ENCODE peak calls at places on chromosomes 1 and 21, in ten cellular contexts. Z is fibroblast of lung; E is PC-9; U is ovary; G is Peyer's patch; B is suprapubic skin; J is CD8-positive, alpha-beta T cell; A is GM23338; V is endodermal cell; S is lower lobe of right lung. Y is an unnamed sample. For H3K4me1, the result is how much of the 10 kb centered on the place peaks cover.

GRCh38 chr1:234631721-234632125 is 21.7 kb upstream of the IRF2BP2 start:
- DNase-seq in U (no peak), V (no peak), S (no peak), G (no peak), E (peak), Z (peak), B (no peak), J (no peak), A (no peak), Y (no peak)

GRCh38 chr1:161706116-161706482 is 930 bp upstream of the FCRLA start:
- DNase-seq in E (no peak), G (no peak), J (no peak), B (no peak), U (no peak), A (no peak), Z (peak), V (no peak), S (no peak), Y (no peak)

GRCh38 chr21:42798106-42798505 is 81.2 kb downstream of the WDR4 start:
- DNase-seq in U (no peak), J (no peak), V (no peak), E (no peak), S (no peak), Z (no peak), A (no peak), B (no peak), G (peak), Y (no peak)

GRCh38 chr1:162019006-162019405 is 4.7 kb downstream of the OLFML2B start:
- DNase-seq in J (no peak), G (no peak), E (no peak), A (no peak), S (no peak), U (no peak), B (no peak), V (no peak), Z (peak), Y (no peak)

GRCh38 chr1:18734461-18735368 is 104.1 kb downstream of the PAX7 start:
- DNase-seq in G (no peak), E (no peak), J (no peak), U (no peak), V (peak), B (no peak), S (no peak), A (no peak), Z (no peak), Y (no peak)

GRCh38 chr21:18370292-18370691 is 33.3 kb downstream of the TMPRSS15 start:
- DNase-seq in V (no peak), U (no peak), Z (no peak), J (no peak), A (no peak), B (no peak), S (no peak), E (no peak), G (no peak), Y (no peak)

GRCh38 chr1:110067957-110068645 is 2.4 kb downstream of the ALX3 start:
- DNase-seq in V (peak), B (no peak), U (no peak), Z (no peak), S (no peak), E (no peak), A (peak), G (no peak), J (no peak), Y (no peak)

GRCh38 chr1:107244734-107245495 is 104.1 kb downstream of the NTNG1 start:
- DNase-seq in A (no peak), Z (peak), S (no peak), J (no peak), E (no peak), U (no peak), B (no peak), V (no peak), G (no peak), Y (no peak)

GRCh38 chr1:41448831-41449230 is 35.7 kb downstream of the EDN2 start:
- DNase-seq in S (no peak), Z (no peak), V (no peak), U (no peak), E (no peak), J (no peak), G (no peak), A (no peak), B (no peak), Y (no peak)

GRCh38 chr1:40630488-40631223 is 34.8 kb downstream of the RIMS3 start:
- DNase-seq in G (peak), S (no peak), B (no peak), E (no peak), U (no peak), J (peak), A (peak), V (peak), Z (no peak), Y (no peak)

GRCh38 chr1:70485624-70486023 is 74.6 kb downstream of the CTH start:
- DNase-seq in E (no peak), V (no peak), Z (no peak), G (no peak), J (no peak), B (no peak), S (no peak), A (no peak), U (no peak), Y (no peak)

GRCh38 chr1:29674625-29675326 is 438.5 kb downstream of the PTPRU start:
- DNase-seq in S (no peak), E (no peak), B (peak), A (no peak), G (peak), U (no peak), V (peak), J (peak), Z (no peak), Y (no peak)

GRCh38 chr1:33272930-33273329 is 16.6 kb downstream of the ZNF362 start:
- DNase-seq in V (no peak), E (no peak), Z (no peak), J (no peak), A (no peak), G (no peak), B (peak), U (no peak), S (no peak), Y (peak)

GRCh38 chr1:231951399-231951798 is 324.8 kb downstream of the DISC1 start:
- DNase-seq in U (no peak), J (no peak), S (no peak), E (no peak), Z (peak), A (no peak), V (no peak), G (no peak), B (no peak), Y (no peak)

GRCh38 chr1:160354388-160354985 is 11.3 kb downstream of the NCSTN start:
- DNase-seq in A (peak), B (no peak), V (peak), Z (peak), U (no peak), J (no peak), E (peak), G (peak), S (no peak), Y (no peak)

GRCh38 chr1:8706995-8707396 is 110.4 kb downstream of the RERE start:
- DNase-seq in A (peak), V (no peak), J (no peak), E (no peak), S (no peak), Z (peak), G (no peak), B (no peak), U (no peak), Y (no peak)

GRCh38 chr1:54356680-54357147 is 49.5 kb downstream of the SSBP3 start:
- DNase-seq in A (no peak), E (no peak), B (no peak), J (peak), V (no peak), S (no peak), G (no peak), Z (no peak), U (no peak), Y (no peak)

GRCh38 chr1:7373251-7373650 is 397.8 kb upstream of the VAMP3 start:
- DNase-seq in J (no peak), E (no peak), V (peak), S (no peak), B (peak), A (no peak), U (no peak), Z (no peak), G (peak), Y (no peak)

GRCh38 chr1:47411441-47411840 is 4.6 kb upstream of the FOXE3 start:
- DNase-seq in J (no peak), E (no peak), Z (no peak), G (no peak), A (no peak), S (no peak), V (no peak), U (no peak), B (no peak), Y (no peak)

GRCh38 chr1:2645143-2645542 is 12.3 kb upstream of the MMEL1 start:
- DNase-seq in E (no peak), A (no peak), U (no peak), V (no peak), S (peak), G (peak), J (no peak), B (no peak), Z (no peak), Y (peak)

GRCh38 chr1:109161836-109162606 is 48.1 kb downstream of the ELAPOR1 start:
- DNase-seq in A (peak), B (no peak), Z (peak), E (peak), J (peak), V (no peak), G (peak), U (no peak), S (peak), Y (no peak)

GRCh38 chr1:159197767-159198557 is 6.7 kb upstream of the ACKR1 start:
- DNase-seq in S (peak), Z (peak), U (no peak), E (no peak), V (peak), B (no peak), G (peak), A (peak), J (peak), Y (no peak)

GRCh38 chr1:1889847-1890505 is 911 bp downstream of the GNB1 start:
- DNase-seq in E (no peak), B (no peak), G (peak), V (peak), J (peak), S (peak), A (peak), U (peak), Z (peak), Y (peak)

GRCh38 chr1:164565356-164565755 is 6.4 kb downstream of the PBX1 start:
- DNase-seq in Z (peak), U (no peak), A (peak), J (no peak), G (no peak), E (no peak), B (no peak), S (no peak), V (no peak), Y (no peak)

GRCh38 chr1:229629251-229629650 is 3.2 kb downstream of the URB2 start:
- DNase-seq in V (no peak), U (no peak), J (no peak), S (no peak), A (no peak), B (no peak), E (no peak), G (no peak), Z (peak), Y (no peak)

GRCh38 chr1:167500283-167500860 is 18.0 kb downstream of the CD247 start:
- DNase-seq in V (no peak), J (peak), B (no peak), Z (no peak), U (no peak), A (no peak), E (no peak), G (no peak), S (no peak), Y (no peak)

DNA sequence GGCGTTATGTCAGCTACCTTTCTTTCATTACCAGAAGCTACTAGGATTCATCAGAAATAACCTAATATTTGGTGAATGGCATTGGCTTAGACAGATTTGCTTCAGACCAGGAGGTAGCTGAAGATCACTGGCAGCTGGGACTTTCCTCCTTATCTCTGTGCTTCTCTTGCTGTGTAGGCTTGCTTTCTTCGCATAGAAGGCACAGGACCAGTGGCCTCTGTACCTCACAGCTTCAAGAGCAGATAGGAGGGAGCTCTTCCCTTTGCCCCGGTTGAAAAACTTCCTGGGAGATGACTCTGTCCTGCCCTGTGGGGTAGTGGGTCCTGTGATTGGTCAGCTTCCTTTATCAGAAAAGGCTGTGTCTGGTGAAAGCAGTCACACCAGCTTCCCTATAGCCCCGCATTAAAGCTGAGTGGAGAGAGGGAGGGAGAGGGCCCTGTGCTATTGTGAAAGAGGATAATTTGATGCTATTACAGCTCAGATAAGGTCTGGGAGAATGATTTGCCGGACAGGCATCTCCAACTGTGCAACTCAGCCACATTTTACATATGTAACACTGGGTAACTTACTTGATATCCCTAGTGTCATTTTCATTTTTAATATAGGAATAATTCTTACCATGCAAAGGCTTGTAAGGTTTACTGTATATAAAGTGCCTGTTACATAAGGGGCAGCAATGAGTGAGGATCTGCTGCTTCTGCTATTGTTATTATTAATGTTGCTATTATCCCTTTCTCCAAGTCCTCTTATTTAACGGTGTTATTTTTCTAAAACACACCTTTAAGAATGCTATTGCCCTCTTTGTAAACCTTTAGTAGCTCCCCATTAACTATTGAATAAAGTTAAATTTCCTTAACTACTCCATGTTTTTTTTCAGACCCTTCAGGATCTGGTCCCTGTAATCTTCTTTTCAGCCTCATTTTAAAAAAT is 31.6 kb downstream of the OSBPL9 start:
- DNase-seq in E (peak), G (peak), V (peak), Z (peak), U (no peak), A (peak), S (no peak), J (no peak), B (no peak), Y (no peak)
- H3K4me1 ChIP-seq in E (half or more), G (under half), V (under half), Z (under half), U (under half), A (under half), S (under half), J (under half), B (under half), Y (under half)

DNA sequence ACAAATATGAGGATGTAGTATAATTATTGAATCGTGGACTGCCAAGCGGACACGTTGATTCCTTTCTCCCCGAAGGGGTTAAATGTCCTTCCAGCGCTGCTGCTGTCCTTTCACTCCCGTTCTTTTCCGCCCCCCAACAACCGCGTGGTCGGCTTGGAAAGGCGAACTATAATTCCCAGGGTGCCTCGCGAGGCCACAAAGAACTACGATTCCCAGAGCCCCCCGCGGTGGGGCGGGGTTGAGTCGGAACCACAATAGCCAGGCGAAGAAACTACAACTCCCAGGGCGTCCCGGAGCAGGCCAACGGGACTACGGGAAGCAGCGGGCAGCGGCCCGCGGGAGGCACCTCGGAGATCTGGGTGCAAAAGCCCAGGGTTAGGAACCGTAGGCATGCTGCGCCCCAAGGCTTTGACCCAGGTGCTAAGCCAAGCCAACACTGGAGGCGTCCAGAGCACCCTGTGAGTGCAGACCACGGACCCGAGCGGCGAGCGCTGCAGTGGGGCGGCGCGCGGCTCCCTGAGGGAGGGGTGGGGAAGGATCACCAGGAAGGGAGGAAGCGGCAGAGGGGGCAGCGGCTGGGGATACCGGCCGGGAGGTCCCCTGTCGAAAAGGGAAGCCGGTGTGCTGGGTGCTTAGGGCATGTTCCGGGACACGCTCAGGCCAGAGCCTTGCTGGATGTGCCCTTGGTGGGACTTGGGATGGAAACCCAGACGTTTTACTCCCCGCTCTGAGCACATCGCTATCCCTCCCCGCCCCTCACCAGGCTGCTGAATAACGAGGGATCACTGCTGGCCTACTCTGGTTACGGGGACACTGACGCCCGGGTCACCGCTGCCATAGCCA is at the start of gene LAMTOR2:
- DNase-seq in J (peak), S (peak), A (peak), V (peak), G (peak), U (peak), Z (peak), E (peak), B (peak), Y (peak)
- TF ChIP-seq CTCF in J (no peak), S (no peak), A (no peak), V (no peak), G (no peak), U (peak), Z (no peak), E (peak), B (no peak), Y (no peak)

DNA sequence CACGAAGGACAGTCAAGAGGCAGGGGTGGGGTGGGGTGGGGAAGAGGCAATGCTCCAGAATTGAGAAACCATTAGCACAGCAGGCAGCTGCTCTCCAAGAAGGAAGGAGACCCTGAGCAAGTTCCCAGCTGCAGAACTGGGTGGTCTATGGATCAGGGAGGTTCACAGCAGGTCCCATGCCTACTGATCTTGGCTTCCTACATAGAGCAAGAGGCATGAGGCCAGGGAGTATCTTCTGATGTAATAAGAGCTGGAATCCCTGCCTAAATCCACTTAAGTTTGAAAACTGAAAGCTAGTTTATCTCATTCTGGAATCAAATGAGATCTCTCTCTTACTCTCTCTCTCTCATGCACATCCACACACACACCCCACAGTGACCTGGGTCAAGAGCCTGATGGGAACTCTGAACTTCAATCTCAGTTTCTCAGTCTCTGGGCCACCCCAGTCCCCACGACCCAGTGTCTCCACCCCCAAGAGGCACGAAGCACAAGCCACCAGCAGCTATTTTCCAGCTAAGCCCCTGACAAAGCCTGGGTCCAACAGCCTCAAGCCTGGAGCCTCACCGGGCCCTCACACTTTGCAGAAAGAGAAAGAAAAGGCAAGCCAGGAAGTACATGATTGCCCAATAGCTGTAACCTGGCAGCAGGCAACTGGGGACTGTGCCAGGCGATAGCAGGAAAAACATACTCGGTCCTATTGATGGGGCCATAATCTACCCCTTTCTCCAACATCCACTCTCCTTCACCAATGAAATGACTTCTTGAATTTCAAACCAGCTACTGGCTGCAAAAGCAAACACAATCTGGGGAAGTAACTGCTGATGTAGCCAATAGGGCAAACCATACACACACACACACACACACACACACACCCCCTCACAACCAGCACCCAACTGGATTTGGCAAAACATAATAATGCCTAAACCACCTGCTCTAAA is 2.2 kb downstream of the NUAK2 start:
- DNase-seq in U (peak), J (peak), B (no peak), V (no peak), S (peak), A (no peak), E (peak), Z (peak), G (peak), Y (peak)
- H3K4me1 ChIP-seq in U (under half), J (half or more), B (half or more), V (under half), S (half or more), A (half or more), E (half or more), Z (under half), G (half or more), Y (under half)

GRCh38 chr1:87669671-87670070 is 341.0 kb downstream of the LMO4 start:
- DNase-seq in G (no peak), Z (no peak), S (no peak), J (no peak), E (no peak), U (no peak), A (no peak), B (no peak), V (no peak), Y (no peak)

GRCh38 chr1:87678221-87678715 is 349.6 kb downstream of the LMO4 start:
- DNase-seq in V (no peak), G (no peak), U (no peak), A (no peak), B (no peak), E (no peak), S (no peak), Z (no peak), J (no peak), Y (no peak)

GRCh38 chr1:87674791-87675190 is 346.1 kb downstream of the LMO4 start:
- DNase-seq in E (no peak), A (no peak), J (no peak), S (no peak), Z (no peak), V (no peak), B (no peak), U (no peak), G (no peak), Y (no peak)

DNA sequence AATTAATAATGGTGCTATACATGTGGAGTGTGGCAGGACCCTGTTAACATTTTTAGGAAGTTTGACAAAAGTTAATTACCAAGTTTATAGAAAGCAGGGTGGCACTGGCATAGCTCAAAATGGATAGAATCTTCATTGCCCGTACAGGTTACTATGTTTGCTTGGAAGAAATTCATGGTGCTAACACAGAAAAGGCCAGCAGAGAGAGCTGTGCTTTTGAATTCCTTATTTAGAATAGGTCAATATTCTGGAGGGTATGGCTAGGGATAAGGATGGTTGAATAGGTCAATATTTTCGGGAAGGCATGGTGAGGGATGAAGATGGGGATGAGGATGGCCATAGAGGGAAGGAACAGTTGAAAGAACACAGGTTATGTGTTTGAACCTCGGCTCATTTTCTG is 345.1 kb downstream of the LMO4 start:
- DNase-seq in V (no peak), G (no peak), S (no peak), A (peak), J (no peak), B (no peak), Z (no peak), U (no peak), E (no peak), Y (no peak)
- TF ChIP-seq CTCF in V (peak), G (no peak), S (no peak), A (peak), J (no peak), B (no peak), Z (no peak), U (no peak), E (no peak), Y (no peak)

GRCh38 chr1:183302452-183303324 is 115.5 kb downstream of the NMNAT2 start:
- DNase-seq in U (no peak), B (no peak), A (no peak), E (no peak), Z (no peak), G (no peak), J (no peak), S (no peak), V (peak), Y (no peak)
- H3K4me1 ChIP-seq in U (under half), B (under half), A (under half), E (under half), Z (under half), G (under half), J (under half), S (under half), V (under half), Y (under half)